ENCODE peak calls at places on chromosomes 3 and 15, in seven cellular contexts. One of them, this sample, is unnamed. For H3K27me3, the result is how much of the 10 kb centered on the place peaks cover.

GRCh38 chr3:72582211-72582878 is 265.9 kb downstream of the SHQ1 start:
- DNase-seq in psoas muscle: no peak
- DNase-seq in heart right ventricle: no peak
- DNase-seq in IMR-90: no peak
- DNase-seq in spleen: no peak
- DNase-seq in neural progenitor cell: peak
- DNase-seq in Peyer's patch: no peak
- DNase-seq in this sample: no peak

GRCh38 chr3:128618398-128618726 is 32.3 kb downstream of the RPN1 start:
- DNase-seq in psoas muscle: no peak
- DNase-seq in heart right ventricle: no peak
- DNase-seq in IMR-90: no peak
- DNase-seq in spleen: no peak
- DNase-seq in neural progenitor cell: no peak
- DNase-seq in Peyer's patch: no peak
- DNase-seq in this sample: no peak

GRCh38 chr3:190387578-190388213 is at the start of gene CLDN16:
- DNase-seq in psoas muscle: no peak
- DNase-seq in heart right ventricle: no peak
- DNase-seq in IMR-90: no peak
- DNase-seq in spleen: no peak
- DNase-seq in neural progenitor cell: no peak
- DNase-seq in Peyer's patch: no peak
- DNase-seq in this sample: no peak

GRCh38 chr3:18649666-18650363 is 224.7 kb upstream of the SATB1 start:
- DNase-seq in psoas muscle: no peak
- DNase-seq in heart right ventricle: no peak
- DNase-seq in IMR-90: no peak
- DNase-seq in spleen: no peak
- DNase-seq in neural progenitor cell: no peak
- DNase-seq in Peyer's patch: no peak
- DNase-seq in this sample: no peak

GRCh38 chr3:106302451-106303221 is 433.8 kb upstream of the CBLB start:
- DNase-seq in psoas muscle: no peak
- DNase-seq in heart right ventricle: no peak
- DNase-seq in IMR-90: no peak
- DNase-seq in spleen: no peak
- DNase-seq in neural progenitor cell: no peak
- DNase-seq in Peyer's patch: no peak
- DNase-seq in this sample: no peak

GRCh38 chr3:184579513-184579912 is 17.9 kb downstream of the EPHB3 start:
- DNase-seq in psoas muscle: no peak
- DNase-seq in heart right ventricle: no peak
- DNase-seq in IMR-90: no peak
- DNase-seq in spleen: no peak
- DNase-seq in neural progenitor cell: no peak
- DNase-seq in Peyer's patch: no peak
- DNase-seq in this sample: peak

GRCh38 chr3:111749171-111750170 is 109.6 kb upstream of the PHLDB2 start:
- DNase-seq in psoas muscle: no peak
- DNase-seq in heart right ventricle: no peak
- DNase-seq in IMR-90: no peak
- DNase-seq in spleen: no peak
- DNase-seq in neural progenitor cell: no peak
- DNase-seq in Peyer's patch: no peak
- DNase-seq in this sample: no peak

GRCh38 chr3:30353711-30354467 is 252.5 kb upstream of the TGFBR2 start:
- DNase-seq in psoas muscle: no peak
- DNase-seq in heart right ventricle: no peak
- DNase-seq in IMR-90: no peak
- DNase-seq in spleen: peak
- DNase-seq in neural progenitor cell: no peak
- DNase-seq in Peyer's patch: peak
- DNase-seq in this sample: no peak

GRCh38 chr3:10994311-10994710 is 1.8 kb downstream of the SLC6A1 start:
- DNase-seq in psoas muscle: no peak
- DNase-seq in heart right ventricle: no peak
- DNase-seq in IMR-90: no peak
- DNase-seq in spleen: no peak
- DNase-seq in neural progenitor cell: peak
- DNase-seq in Peyer's patch: no peak
- DNase-seq in this sample: no peak

GRCh38 chr3:49104427-49105291 is at the start of gene QARS1:
- DNase-seq in psoas muscle: peak
- DNase-seq in heart right ventricle: peak
- DNase-seq in IMR-90: peak
- DNase-seq in spleen: peak
- DNase-seq in neural progenitor cell: peak
- DNase-seq in Peyer's patch: peak
- DNase-seq in this sample: peak

GRCh38 chr3:14288833-14289451 is 110.3 kb downstream of the LSM3 start:
- DNase-seq in psoas muscle: no peak
- DNase-seq in heart right ventricle: no peak
- DNase-seq in IMR-90: no peak
- DNase-seq in spleen: no peak
- DNase-seq in neural progenitor cell: no peak
- DNase-seq in Peyer's patch: no peak
- DNase-seq in this sample: no peak

GRCh38 chr3:177835008-177835407 is 637.7 kb upstream of the TBL1XR1 start:
- DNase-seq in psoas muscle: no peak
- DNase-seq in heart right ventricle: no peak
- DNase-seq in IMR-90: peak
- DNase-seq in spleen: no peak
- DNase-seq in neural progenitor cell: no peak
- DNase-seq in Peyer's patch: no peak
- DNase-seq in this sample: no peak

GRCh38 chr3:117997201-117998049 is 1037.2 kb downstream of the IGSF11 start:
- DNase-seq in psoas muscle: peak
- DNase-seq in heart right ventricle: peak
- DNase-seq in IMR-90: peak
- DNase-seq in spleen: peak
- DNase-seq in neural progenitor cell: peak
- DNase-seq in Peyer's patch: peak
- DNase-seq in this sample: peak

GRCh38 chr3:142077859-142078500 is 71.4 kb downstream of the TFDP2 start:
- DNase-seq in psoas muscle: no peak
- DNase-seq in heart right ventricle: no peak
- DNase-seq in IMR-90: no peak
- DNase-seq in spleen: no peak
- DNase-seq in neural progenitor cell: no peak
- DNase-seq in Peyer's patch: no peak
- DNase-seq in this sample: peak

GRCh38 chr3:161014997-161015749 is 90.0 kb downstream of the B3GALNT1 start:
- DNase-seq in psoas muscle: no peak
- DNase-seq in heart right ventricle: no peak
- DNase-seq in IMR-90: no peak
- DNase-seq in spleen: no peak
- DNase-seq in neural progenitor cell: peak
- DNase-seq in Peyer's patch: no peak
- DNase-seq in this sample: no peak

GRCh38 chr3:142999881-143000280 is 1.5 kb upstream of the U2SURP start:
- DNase-seq in psoas muscle: no peak
- DNase-seq in heart right ventricle: no peak
- DNase-seq in IMR-90: no peak
- DNase-seq in spleen: no peak
- DNase-seq in neural progenitor cell: peak
- DNase-seq in Peyer's patch: no peak
- DNase-seq in this sample: no peak

GRCh38 chr3:133506215-133506901 is 67.1 kb upstream of the CDV3 start:
- DNase-seq in psoas muscle: no peak
- DNase-seq in heart right ventricle: no peak
- DNase-seq in IMR-90: no peak
- DNase-seq in spleen: no peak
- DNase-seq in neural progenitor cell: no peak
- DNase-seq in Peyer's patch: peak
- DNase-seq in this sample: no peak

GRCh38 chr3:50978991-50979667 is 304.4 kb downstream of the DOCK3 start:
- DNase-seq in psoas muscle: no peak
- DNase-seq in heart right ventricle: no peak
- DNase-seq in IMR-90: no peak
- DNase-seq in spleen: no peak
- DNase-seq in neural progenitor cell: peak
- DNase-seq in Peyer's patch: no peak
- DNase-seq in this sample: no peak
- TF ChIP-seq CTCF in psoas muscle: no peak
- TF ChIP-seq CTCF in heart right ventricle: no peak
- TF ChIP-seq CTCF in IMR-90: no peak
- TF ChIP-seq CTCF in spleen: no peak
- TF ChIP-seq CTCF in neural progenitor cell: peak
- TF ChIP-seq CTCF in Peyer's patch: no peak
- TF ChIP-seq CTCF in this sample: no peak

DNA sequence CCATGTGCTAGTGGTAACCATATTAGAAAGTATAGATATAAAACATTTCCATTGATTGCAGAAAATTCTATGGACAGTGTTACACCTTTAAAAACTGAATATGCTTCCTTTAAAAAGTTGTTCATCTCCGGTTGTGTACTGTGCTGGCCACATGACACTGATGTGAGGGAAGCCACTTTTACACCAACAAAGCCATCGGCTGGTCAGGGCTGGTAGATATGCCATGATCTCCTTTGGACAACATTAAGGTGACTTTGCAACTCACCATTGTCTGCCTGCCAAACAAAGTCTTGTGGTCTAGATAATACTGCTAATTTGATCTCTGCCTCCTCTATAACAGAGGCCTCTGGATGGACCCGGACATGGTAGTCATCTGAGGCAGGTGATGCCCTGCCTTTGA is 156.0 kb upstream of the RARB start:
- DNase-seq in psoas muscle: no peak
- DNase-seq in heart right ventricle: no peak
- DNase-seq in IMR-90: no peak
- DNase-seq in spleen: no peak
- DNase-seq in neural progenitor cell: no peak
- DNase-seq in Peyer's patch: no peak
- DNase-seq in this sample: no peak
- H3K27me3 ChIP-seq in psoas muscle: under half
- H3K27me3 ChIP-seq in heart right ventricle: under half
- H3K27me3 ChIP-seq in IMR-90: under half
- H3K27me3 ChIP-seq in spleen: under half
- H3K27me3 ChIP-seq in neural progenitor cell: under half
- H3K27me3 ChIP-seq in Peyer's patch: under half
- H3K27me3 ChIP-seq in this sample: under half

GRCh38 chr3:187066228-187066995 is 72.9 kb downstream of the RPL39L start:
- DNase-seq in psoas muscle: no peak
- DNase-seq in heart right ventricle: peak
- DNase-seq in IMR-90: peak
- DNase-seq in spleen: no peak
- DNase-seq in neural progenitor cell: peak
- DNase-seq in Peyer's patch: peak
- DNase-seq in this sample: no peak
- TF ChIP-seq CTCF in psoas muscle: peak
- TF ChIP-seq CTCF in heart right ventricle: peak
- TF ChIP-seq CTCF in IMR-90: no peak
- TF ChIP-seq CTCF in spleen: no peak
- TF ChIP-seq CTCF in neural progenitor cell: peak
- TF ChIP-seq CTCF in Peyer's patch: no peak
- TF ChIP-seq CTCF in this sample: peak

GRCh38 chr3:150535204-150535603 is 11.1 kb downstream of the SERP1 start:
- DNase-seq in psoas muscle: no peak
- DNase-seq in heart right ventricle: no peak
- DNase-seq in IMR-90: no peak
- DNase-seq in spleen: no peak
- DNase-seq in neural progenitor cell: no peak
- DNase-seq in Peyer's patch: no peak
- DNase-seq in this sample: peak
- H3K27me3 ChIP-seq in psoas muscle: under half
- H3K27me3 ChIP-seq in heart right ventricle: under half
- H3K27me3 ChIP-seq in IMR-90: under half
- H3K27me3 ChIP-seq in spleen: under half
- H3K27me3 ChIP-seq in neural progenitor cell: under half
- H3K27me3 ChIP-seq in Peyer's patch: under half
- H3K27me3 ChIP-seq in this sample: under half

GRCh38 chr15:48647963-48648362 is 2.5 kb upstream of the FBN1 start:
- DNase-seq in psoas muscle: no peak
- DNase-seq in heart right ventricle: no peak
- DNase-seq in IMR-90: peak
- DNase-seq in spleen: no peak
- DNase-seq in neural progenitor cell: peak
- DNase-seq in Peyer's patch: no peak
- DNase-seq in this sample: no peak
- TF ChIP-seq CTCF in psoas muscle: no peak
- TF ChIP-seq CTCF in heart right ventricle: peak
- TF ChIP-seq CTCF in IMR-90: peak
- TF ChIP-seq CTCF in spleen: no peak
- TF ChIP-seq CTCF in neural progenitor cell: peak
- TF ChIP-seq CTCF in Peyer's patch: no peak
- TF ChIP-seq CTCF in this sample: no peak

GRCh38 chr3:183532620-183533409 is 22.7 kb downstream of the KLHL6 start:
- DNase-seq in psoas muscle: no peak
- DNase-seq in heart right ventricle: no peak
- DNase-seq in IMR-90: no peak
- DNase-seq in spleen: no peak
- DNase-seq in neural progenitor cell: no peak
- DNase-seq in Peyer's patch: peak
- DNase-seq in this sample: no peak
- H3K27me3 ChIP-seq in psoas muscle: under half
- H3K27me3 ChIP-seq in heart right ventricle: under half
- H3K27me3 ChIP-seq in IMR-90: under half
- H3K27me3 ChIP-seq in spleen: under half
- H3K27me3 ChIP-seq in neural progenitor cell: under half
- H3K27me3 ChIP-seq in Peyer's patch: under half
- H3K27me3 ChIP-seq in this sample: under half

GRCh38 chr3:171021377-171021776 is 5.1 kb downstream of the SLC2A2 start:
- DNase-seq in psoas muscle: no peak
- DNase-seq in heart right ventricle: no peak
- DNase-seq in IMR-90: no peak
- DNase-seq in spleen: no peak
- DNase-seq in neural progenitor cell: no peak
- DNase-seq in Peyer's patch: no peak
- DNase-seq in this sample: no peak

GRCh38 chr3:171013822-171014748 is 12.4 kb downstream of the SLC2A2 start:
- DNase-seq in psoas muscle: no peak
- DNase-seq in heart right ventricle: no peak
- DNase-seq in IMR-90: no peak
- DNase-seq in spleen: no peak
- DNase-seq in neural progenitor cell: no peak
- DNase-seq in Peyer's patch: no peak
- DNase-seq in this sample: no peak

GRCh38 chr3:171023566-171023965 is 3.0 kb downstream of the SLC2A2 start:
- DNase-seq in psoas muscle: no peak
- DNase-seq in heart right ventricle: no peak
- DNase-seq in IMR-90: no peak
- DNase-seq in spleen: no peak
- DNase-seq in neural progenitor cell: no peak
- DNase-seq in Peyer's patch: no peak
- DNase-seq in this sample: no peak

GRCh38 chr3:171018151-171018935 is 8.2 kb downstream of the SLC2A2 start:
- DNase-seq in psoas muscle: no peak
- DNase-seq in heart right ventricle: no peak
- DNase-seq in IMR-90: no peak
- DNase-seq in spleen: no peak
- DNase-seq in neural progenitor cell: peak
- DNase-seq in Peyer's patch: no peak
- DNase-seq in this sample: no peak
- TF ChIP-seq CTCF in psoas muscle: no peak
- TF ChIP-seq CTCF in heart right ventricle: no peak
- TF ChIP-seq CTCF in IMR-90: peak
- TF ChIP-seq CTCF in spleen: no peak
- TF ChIP-seq CTCF in neural progenitor cell: peak
- TF ChIP-seq CTCF in Peyer's patch: peak
- TF ChIP-seq CTCF in this sample: no peak

This sample was measured in lower lobe of right lung.